ENCODE peak calls at places on chromosomes 6 and 20, in four cellular contexts. V is H9, H is HL-60, D is brain microvascular endothelial cell. T is an unnamed sample.

GRCh38 chr6:166297606-166298005 is 10.6 kb downstream of the PRR18 start:
- DNase-seq in D (no peak), H (no peak), V (no peak), T (no peak)

GRCh38 chr6:7727951-7728854 is 2.3 kb downstream of the BMP6 start:
- DNase-seq in H (peak), V (peak), D (no peak), T (no peak)

GRCh38 chr6:88725111-88725711 is 238.2 kb downstream of the RNGTT start:
- DNase-seq in V (peak), H (no peak), D (peak), T (no peak)

GRCh38 chr6:88538849-88539571 is 372.9 kb upstream of the CNR1 start:
- DNase-seq in H (no peak), D (no peak), V (no peak), T (no peak)

GRCh38 chr6:10140121-10140520 is 274.8 kb downstream of the TFAP2A start:
- DNase-seq in V (no peak), D (no peak), H (no peak), T (no peak)

GRCh38 chr20:16575390-16576140 is 2.3 kb upstream of the KIF16B start:
- DNase-seq in D (no peak), H (no peak), V (no peak), T (no peak)

GRCh38 chr6:2839982-2840793 is 1.5 kb downstream of the SERPINB1 start:
- DNase-seq in D (no peak), V (no peak), H (no peak), T (no peak)

GRCh38 chr20:53751394-53752368 is 158.0 kb upstream of the ZNF217 start:
- DNase-seq in D (no peak), V (no peak), H (peak), T (no peak)

GRCh38 chr6:143601501-143601900 is 76.3 kb upstream of the PHACTR2 start:
- DNase-seq in D (no peak), V (no peak), H (no peak), T (no peak)

GRCh38 chr6:74936886-74937285 is 269.0 kb downstream of the COL12A1 start:
- DNase-seq in D (no peak), H (no peak), V (no peak), T (no peak)

GRCh38 chr6:73129653-73130443 is 95.4 kb downstream of the KHDC1L start:
- DNase-seq in V (peak), H (peak), D (peak), T (peak)

GRCh38 chr20:17343631-17344447 is 117.0 kb downstream of the PCSK2 start:
- DNase-seq in H (no peak), D (no peak), V (no peak), T (no peak)

GRCh38 chr6:104591573-104592334 is 268.0 kb downstream of the HACE1 start:
- DNase-seq in D (no peak), V (no peak), H (no peak), T (no peak)

GRCh38 chr6:47737406-47737805 is 39.0 kb downstream of the ADGRF4 start:
- DNase-seq in V (no peak), H (no peak), D (no peak), T (no peak)

DNA sequence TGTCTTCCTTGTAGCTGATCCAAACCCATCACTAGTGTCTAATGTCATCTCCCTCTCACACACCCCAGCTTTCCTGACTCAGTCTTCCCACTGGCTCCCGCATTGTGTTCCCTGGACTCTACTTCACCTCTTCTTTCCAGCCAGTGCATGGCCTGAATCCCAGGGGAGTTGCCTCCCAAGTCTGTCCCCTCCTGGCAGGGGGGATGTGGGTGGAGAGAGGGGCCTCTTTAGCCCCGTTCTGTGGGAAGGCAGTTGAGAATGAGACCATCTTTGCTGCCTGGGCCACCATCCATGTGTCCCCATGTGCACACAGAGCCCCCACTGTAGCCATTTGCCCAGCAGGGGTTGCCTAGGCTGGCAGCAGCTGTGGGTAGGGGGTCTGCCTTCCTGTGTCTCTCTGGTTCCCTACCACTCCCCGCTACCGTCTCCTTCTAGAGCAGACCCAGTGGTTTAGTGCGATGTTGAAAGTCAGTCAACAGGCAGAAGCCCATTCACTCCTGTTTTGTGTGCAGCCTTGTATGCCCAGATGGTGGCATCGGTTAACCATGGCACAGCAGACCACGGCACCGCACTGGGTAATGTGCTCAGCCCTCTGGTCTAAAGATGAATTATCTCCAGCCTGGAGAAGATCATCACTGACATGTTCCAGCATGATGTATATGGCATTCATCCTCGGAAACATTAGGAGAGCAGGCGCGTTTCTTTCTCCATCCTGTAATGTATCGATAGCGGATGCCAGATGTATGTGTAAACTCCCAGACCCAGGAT is 178.8 kb upstream of the SNX9 start:
- DNase-seq in D (no peak), V (no peak), H (peak), T (no peak)
- TF ChIP-seq CTCF in D (peak), V (peak), H (no peak), T (no peak)

GRCh38 chr20:57049298-57049697 is 217.1 kb downstream of the BMP7 start:
- DNase-seq in H (no peak), V (no peak), D (no peak), T (no peak)

GRCh38 chr20:57043669-57044268 is 222.7 kb downstream of the BMP7 start:
- DNase-seq in H (no peak), D (no peak), V (no peak), T (peak)

GRCh38 chr20:57051096-57051495 is 215.3 kb downstream of the BMP7 start:
- DNase-seq in H (no peak), V (no peak), D (no peak), T (peak)

GRCh38 chr20:57048027-57048869 is 218.2 kb downstream of the BMP7 start:
- DNase-seq in D (peak), V (peak), H (peak), T (peak)

DNA sequence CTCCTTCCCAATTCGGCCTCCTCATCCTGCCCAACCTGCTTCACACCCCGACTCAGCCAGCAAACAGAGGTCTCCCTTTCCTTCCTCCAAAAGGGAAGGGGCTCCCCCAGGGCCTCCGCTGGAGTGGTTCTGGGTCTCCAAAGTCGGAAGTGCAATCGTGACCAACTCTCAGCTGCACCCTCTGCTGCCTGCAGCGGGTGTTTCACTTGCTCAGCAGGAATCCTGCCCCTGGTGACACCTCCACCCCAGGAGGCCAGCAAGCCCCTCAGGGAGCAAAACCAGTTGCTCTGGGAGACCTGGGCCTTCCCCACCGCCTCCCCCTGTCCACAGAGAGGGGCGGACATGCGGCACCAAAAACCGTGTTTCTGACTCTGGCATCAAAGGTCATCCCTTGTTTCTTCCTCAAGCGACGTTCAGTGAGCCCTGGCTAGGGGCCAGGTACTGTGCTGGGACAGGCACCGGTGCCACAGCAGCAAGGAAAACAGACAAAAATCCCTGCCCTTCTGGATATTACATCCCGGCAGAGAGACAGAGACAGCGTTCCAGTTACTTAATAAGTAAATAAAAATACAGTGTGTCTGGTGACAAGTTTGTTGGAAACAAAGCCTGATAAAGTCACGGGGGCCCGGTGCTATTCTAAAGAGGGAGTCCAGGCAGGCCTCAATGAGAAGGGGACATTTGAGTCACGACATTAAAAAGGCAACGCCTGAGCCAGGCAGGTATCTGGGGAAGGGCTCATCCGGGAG is 219.0 kb downstream of the BMP7 start:
- DNase-seq in V (no peak), H (no peak), D (no peak), T (peak)
- TF ChIP-seq CTCF in V (peak), H (no peak), D (peak), T (no peak)

DNA sequence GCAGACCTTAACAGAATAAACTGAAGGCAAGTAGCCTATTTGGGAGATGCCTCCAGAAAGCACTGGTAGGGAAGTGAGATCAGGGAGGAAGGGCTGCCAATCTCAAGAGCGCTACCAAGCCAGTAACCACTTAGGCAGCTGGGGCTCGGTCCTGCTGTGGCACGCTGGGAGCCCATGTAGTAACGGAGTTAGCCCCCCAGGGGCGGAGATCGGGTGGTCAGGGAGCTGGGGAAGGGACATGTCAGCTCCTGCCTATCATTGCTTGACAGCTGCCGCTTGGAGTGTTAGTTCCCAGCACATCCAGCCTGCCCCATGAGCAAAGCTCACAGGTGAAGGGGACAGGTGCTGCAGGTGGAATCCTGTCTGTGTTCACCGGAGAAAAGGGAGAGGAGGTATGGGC is 127.0 kb downstream of the CEBPB start:
- DNase-seq in D (no peak), V (no peak), H (no peak), T (no peak)
- TF ChIP-seq CTCF in D (no peak), V (peak), H (no peak), T (no peak)

GRCh38 chr20:49904440-49905214 is 10.7 kb downstream of the SPATA2 start:
- DNase-seq in V (no peak), D (no peak), H (no peak), T (no peak)

GRCh38 chr20:49907405-49908257 is 7.7 kb downstream of the SPATA2 start:
- DNase-seq in D (no peak), H (no peak), V (no peak), T (no peak)

GRCh38 chr20:49906615-49907154 is 8.6 kb downstream of the SPATA2 start:
- DNase-seq in H (no peak), V (no peak), D (no peak), T (no peak)

GRCh38 chr20:49906101-49906604 is 9.2 kb downstream of the SPATA2 start:
- DNase-seq in D (no peak), V (no peak), H (no peak), T (no peak)

GRCh38 chr20:49905415-49906091 is 9.8 kb downstream of the SPATA2 start:
- DNase-seq in H (no peak), D (no peak), V (no peak), T (no peak)
- TF ChIP-seq CTCF in H (no peak), D (no peak), V (no peak), T (no peak)

GRCh38 chr6:147282566-147282959 is 78.3 kb downstream of the STXBP5 start:
- DNase-seq in H (no peak), V (no peak), D (no peak), T (no peak)

GRCh38 chr6:147283460-147283859 is 79.2 kb downstream of the STXBP5 start:
- DNase-seq in V (no peak), H (no peak), D (no peak), T (no peak)

GRCh38 chr6:147281895-147282565 is 77.8 kb downstream of the STXBP5 start:
- DNase-seq in H (no peak), V (no peak), D (no peak), T (no peak)

GRCh38 chr6:147287869-147288271 is 83.7 kb downstream of the STXBP5 start:
- DNase-seq in D (peak), H (no peak), V (no peak), T (no peak)

DNA sequence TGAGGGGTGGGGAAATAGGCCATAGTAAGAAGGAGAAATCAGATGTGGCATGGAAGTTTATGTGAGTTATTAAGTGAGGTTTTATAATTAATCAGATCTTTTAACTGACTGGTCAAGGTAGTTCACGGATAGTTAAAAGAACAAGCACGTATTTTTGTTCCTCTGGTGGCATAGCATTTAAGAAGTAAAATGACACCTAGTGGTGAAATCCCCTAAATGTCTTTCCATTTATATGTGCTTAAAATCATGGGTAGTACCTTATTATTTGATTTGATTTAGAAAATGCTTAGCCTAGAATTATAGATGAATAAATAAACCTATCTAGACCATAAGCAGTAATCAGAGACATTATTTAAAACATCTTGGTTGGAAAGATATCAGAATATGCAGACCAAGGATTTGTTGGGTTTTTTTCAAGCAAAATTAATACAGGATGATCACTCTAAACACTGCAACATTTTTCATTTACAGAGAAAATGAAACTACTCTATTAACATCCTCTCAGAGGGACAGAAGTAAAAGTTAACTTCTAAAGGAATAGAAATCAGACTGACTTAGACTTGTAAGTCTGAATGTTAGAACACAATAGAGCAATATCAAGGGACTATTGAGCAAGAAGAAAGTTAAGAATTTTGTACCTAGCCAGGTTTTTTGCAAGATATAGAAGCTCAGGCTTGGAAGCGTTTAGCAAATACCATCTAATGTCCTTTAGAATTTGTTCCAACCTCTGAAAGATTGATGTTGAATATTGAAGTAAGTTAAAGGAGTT is 81.1 kb downstream of the STXBP5 start:
- DNase-seq in H (no peak), V (no peak), D (no peak), T (no peak)
- TF ChIP-seq CTCF in H (peak), V (peak), D (peak), T (peak)

GRCh38 chr20:24533449-24533848 is 64.0 kb downstream of the SYNDIG1 start:
- DNase-seq in D (no peak), H (no peak), V (peak), T (no peak)

GRCh38 chr20:24529032-24529431 is 59.6 kb downstream of the SYNDIG1 start:
- DNase-seq in D (no peak), V (no peak), H (no peak), T (no peak)

GRCh38 chr20:24534282-24534681 is 64.9 kb downstream of the SYNDIG1 start:
- DNase-seq in D (no peak), V (no peak), H (no peak), T (no peak)

GRCh38 chr20:24531202-24531601 is 61.8 kb downstream of the SYNDIG1 start:
- DNase-seq in V (no peak), H (no peak), D (no peak), T (no peak)

DNA sequence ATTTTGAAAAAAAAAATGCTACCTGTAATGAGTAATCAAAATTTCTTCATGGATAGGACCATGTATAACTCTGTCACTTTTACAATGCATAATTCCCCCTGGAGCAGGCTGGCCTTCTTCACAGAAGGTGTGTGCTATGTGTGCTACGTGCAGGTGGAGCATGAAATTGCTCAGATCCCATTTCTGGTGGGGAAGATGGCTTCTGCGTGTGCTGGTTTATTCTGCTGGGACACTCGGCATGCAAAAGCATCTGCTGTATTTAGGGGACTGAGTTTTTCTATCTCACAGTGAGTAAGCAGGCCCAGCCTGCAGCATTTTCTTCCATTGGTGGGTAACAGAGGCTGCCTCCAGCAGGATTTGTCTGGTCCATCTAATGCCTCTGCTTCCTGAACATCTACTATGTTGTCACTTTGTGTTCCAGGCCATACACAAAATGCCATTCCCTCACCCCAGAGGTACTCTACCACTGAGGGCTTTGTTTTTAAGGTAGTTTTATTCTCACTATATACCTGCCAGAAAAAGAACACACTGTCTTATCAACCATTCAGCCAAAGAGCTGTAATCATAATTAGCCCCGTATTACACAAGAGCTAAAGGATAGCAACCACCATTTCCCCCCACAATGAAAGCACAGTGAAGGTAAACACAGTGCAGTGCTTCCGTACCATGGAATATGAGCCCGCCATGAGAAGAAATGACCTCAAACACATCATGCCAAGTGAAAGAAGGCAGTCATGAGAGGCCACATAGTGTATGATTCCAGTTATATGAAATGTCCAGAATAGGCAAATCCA is 62.4 kb downstream of the SYNDIG1 start:
- DNase-seq in D (no peak), H (no peak), V (no peak), T (no peak)
- TF ChIP-seq CTCF in D (no peak), H (no peak), V (no peak), T (no peak)

GRCh38 chr20:50518270-50518721 is 8.1 kb downstream of the PTPN1 start:
- DNase-seq in D (no peak), H (no peak), V (no peak), T (no peak)

GRCh38 chr20:50519036-50519780 is 9.0 kb downstream of the PTPN1 start:
- DNase-seq in D (no peak), V (no peak), H (no peak), T (no peak)

GRCh38 chr20:50516180-50516934 is 6.2 kb downstream of the PTPN1 start:
- DNase-seq in H (no peak), D (no peak), V (no peak), T (no peak)

GRCh38 chr20:50516935-50517816 is 7.0 kb downstream of the PTPN1 start:
- DNase-seq in H (no peak), D (no peak), V (no peak), T (no peak)

GRCh38 chr20:50517817-50518154 is 7.6 kb downstream of the PTPN1 start:
- DNase-seq in V (no peak), D (no peak), H (peak), T (no peak)
- TF ChIP-seq CTCF in V (no peak), D (no peak), H (no peak), T (no peak)